ENCODE peak calls at places on chromosomes 6 and 20, in five cellular contexts. L, C, Q, B and D are unnamed samples.
A peak's percentile ranks its signal among the peaks of the same experiment; 100 is the strongest.

GRCh38 chr20:23114018-23114417 is 27.9 kb upstream of the CD93 start:
- ATAC-seq in L (no peak), C (no peak), Q (peak; percentile 45), B (no peak), D (no peak)

GRCh38 chr6:13760307-13760706 is 48.7 kb upstream of the RANBP9 start:
- ATAC-seq in L (no peak), C (no peak), Q (peak; percentile 4), B (no peak), D (no peak)

GRCh38 chr6:81857812-81858211 is 105.3 kb upstream of the TENT5A start:
- ATAC-seq in L (no peak), C (no peak), Q (no peak), B (no peak), D (no peak)

GRCh38 chr20:62205618-62206387 is 14.3 kb downstream of the HRH3 start:
- ATAC-seq in L (no peak), C (no peak), Q (no peak), B (no peak), D (no peak)

GRCh38 chr6:32424584-32424983 is 15.1 kb upstream of the HLA-DRA start:
- ATAC-seq in L (no peak), C (no peak), Q (no peak), B (no peak), D (no peak)

GRCh38 chr6:34017106-34017805 is 128.6 kb downstream of the GRM4 start:
- ATAC-seq in L (no peak), C (no peak), Q (no peak), B (no peak), D (no peak)

GRCh38 chr6:12973302-12973865 is 256.8 kb downstream of the PHACTR1 start:
- ATAC-seq in L (no peak), C (no peak), Q (no peak), B (peak; percentile 58), D (no peak)

GRCh38 chr6:154390034-154390433 is 33.4 kb upstream of the IPCEF1 start:
- ATAC-seq in L (no peak), C (no peak), Q (no peak), B (no peak), D (no peak)

GRCh38 chr6:158269657-158270056 is 42.6 kb upstream of the TULP4 start:
- ATAC-seq in L (no peak), C (no peak), Q (no peak), B (no peak), D (no peak)

GRCh38 chr20:10591956-10592521 is 81.8 kb downstream of the JAG1 start:
- ATAC-seq in L (no peak), C (no peak), Q (peak; percentile 76), B (no peak), D (no peak)

GRCh38 chr20:50095476-50096078 is 17.4 kb downstream of the UBE2V1 start:
- ATAC-seq in L (no peak), C (no peak), Q (no peak), B (no peak), D (no peak)

GRCh38 chr20:4665591-4665990 is 56.1 kb upstream of the PRND start:
- ATAC-seq in L (no peak), C (no peak), Q (no peak), B (no peak), D (no peak)

GRCh38 chr20:53901064-53901463 is 169.3 kb downstream of the BCAS1 start:
- ATAC-seq in L (no peak), C (no peak), Q (no peak), B (no peak), D (no peak)